ENCODE peak calls at places on chromosomes 3 and 15, in ten cellular contexts. P, N, D, L, B, S, M, G, R and W are unnamed samples.

GRCh38 chr3:17740703-17741102 is 1.7 kb downstream of the TBC1D5 start:
- DNase-seq in G (peak; percentile 51), P (no peak), S (no peak), N (peak; percentile 44), M (peak; percentile 52), B (no peak), R (no peak), L (no peak), D (no peak), W (peak; percentile 84)

GRCh38 chr3:4977001-4977888 is 2.0 kb upstream of the BHLHE40 start:
- DNase-seq in D (peak; percentile 50), L (no peak), B (no peak), S (no peak), N (peak; percentile 95), P (peak; percentile 61), R (peak; percentile 87), G (peak; percentile 93), M (no peak), W (no peak)

GRCh38 chr3:94645790-94646189 is 582.9 kb downstream of the NSUN3 start:
- DNase-seq in M (no peak), S (no peak), D (no peak), L (no peak), R (no peak), N (no peak), G (no peak), B (no peak), P (no peak), W (no peak)

GRCh38 chr3:58713715-58714401 is 47.3 kb upstream of the FAM3D start:
- DNase-seq in R (no peak), M (no peak), D (no peak), B (no peak), P (no peak), G (no peak), N (no peak), S (no peak), L (no peak), W (no peak)

GRCh38 chr3:190322604-190323240 is 476 bp upstream of the CLDN1 start:
- DNase-seq in G (peak; percentile 42), N (no peak), P (no peak), S (no peak), R (no peak), M (no peak), D (no peak), L (no peak), B (no peak), W (no peak)

GRCh38 chr3:195003893-195004289 is 267.1 kb downstream of the XXYLT1 start:
- DNase-seq in P (no peak), R (no peak), D (no peak), M (no peak), S (no peak), L (no peak), G (no peak), N (no peak), B (no peak), W (no peak)

GRCh38 chr3:46701211-46701939 is at the start of gene TMIE:
- DNase-seq in S (no peak), G (no peak), L (peak; percentile 41), D (no peak), B (no peak), R (peak; percentile 54), N (no peak), M (no peak), P (no peak), W (no peak)

GRCh38 chr3:171261487-171261886 is 198.7 kb downstream of the TNIK start:
- DNase-seq in D (no peak), N (no peak), G (peak; percentile 40), S (no peak), L (no peak), R (no peak), B (no peak), P (no peak), M (no peak), W (no peak)

GRCh38 chr3:140316895-140317400 is 360.9 kb upstream of the TRIM42 start:
- DNase-seq in R (no peak), P (no peak), M (no peak), L (no peak), D (no peak), G (no peak), B (no peak), N (no peak), S (no peak), W (no peak)

GRCh38 chr3:178419078-178419477 is 117.2 kb upstream of the KCNMB2 start:
- DNase-seq in L (no peak), S (no peak), N (no peak), G (peak; percentile 76), D (no peak), P (no peak), M (peak; percentile 62), B (no peak), R (no peak), W (no peak)

GRCh38 chr3:116441652-116442051 is 3.6 kb downstream of the LSAMP start:
- DNase-seq in D (no peak), B (no peak), P (no peak), M (no peak), N (no peak), L (no peak), R (no peak), G (no peak), S (no peak), W (no peak)

GRCh38 chr3:149393355-149394165 is 16.1 kb upstream of the TM4SF1 start:
- DNase-seq in L (no peak), S (peak; percentile 62), G (peak; percentile 93), B (peak; percentile 33), M (peak; percentile 66), R (peak; percentile 53), D (no peak), P (peak; percentile 24), N (peak; percentile 82), W (peak; percentile 82)

GRCh38 chr15:29433507-29433906 is 163.9 kb upstream of the NSMCE3 start:
- DNase-seq in B (no peak), R (no peak), N (no peak), G (no peak), L (no peak), S (no peak), P (no peak), M (no peak), D (no peak), W (no peak)

GRCh38 chr3:186125118-186125517 is 16.2 kb upstream of the ETV5 start:
- DNase-seq in L (no peak), N (no peak), M (no peak), P (no peak), G (no peak), R (no peak), B (no peak), D (no peak), S (no peak), W (no peak)

GRCh38 chr15:81373996-81374395 is at the start of gene TMC3:
- DNase-seq in P (no peak), D (no peak), L (no peak), S (no peak), R (no peak), N (no peak), B (no peak), G (peak; percentile 13), M (no peak), W (no peak)

GRCh38 chr3:194938845-194939531 is 253.3 kb downstream of the FAM43A start:
- DNase-seq in P (no peak), L (no peak), S (no peak), D (no peak), G (no peak), N (no peak), M (no peak), R (peak; percentile 43), B (no peak), W (no peak)

GRCh38 chr15:74621936-74622335 is 6.3 kb downstream of the CLK3 start:
- DNase-seq in D (no peak), M (no peak), N (no peak), P (no peak), R (no peak), B (no peak), L (peak; percentile 84), S (no peak), G (no peak), W (no peak)

GRCh38 chr3:38109580-38110313 is 27.2 kb downstream of the ACAA1 start:
- DNase-seq in D (no peak), B (no peak), M (no peak), N (no peak), G (no peak), R (no peak), S (no peak), L (no peak), P (no peak), W (no peak)

GRCh38 chr15:48472756-48473155 is 141.5 kb downstream of the DUT start:
- DNase-seq in B (no peak), D (no peak), G (peak; percentile 65), S (peak; percentile 26), P (no peak), R (no peak), M (no peak), L (no peak), N (no peak), W (no peak)

GRCh38 chr3:38117163-38117716 is 19.7 kb downstream of the ACAA1 start:
- DNase-seq in P (no peak), B (no peak), L (no peak), D (no peak), M (no peak), G (no peak), R (peak; percentile 23), S (no peak), N (no peak), W (no peak)

GRCh38 chr3:155744091-155744625 is 713 bp downstream of the PLCH1 start:
- DNase-seq in P (peak; percentile 57), S (peak; percentile 79), L (peak; percentile 41), N (peak; percentile 31), B (no peak), D (peak; percentile 8), G (no peak), R (peak; percentile 50), M (peak; percentile 61), W (peak; percentile 80)

GRCh38 chr3:150094150-150094932 is 123.6 kb upstream of the PFN2 start:
- DNase-seq in N (peak; percentile 74), M (peak; percentile 60), L (no peak), D (no peak), S (no peak), G (peak; percentile 71), R (peak; percentile 67), P (no peak), B (no peak), W (peak; percentile 86)

GRCh38 chr3:111691293-111691909 is 96.3 kb upstream of the ZBED2 start:
- DNase-seq in B (no peak), M (peak; percentile 5), S (no peak), R (no peak), N (peak; percentile 31), D (no peak), L (no peak), G (peak; percentile 79), P (no peak), W (peak; percentile 69)

GRCh38 chr3:116425126-116425525 is 20.2 kb downstream of the LSAMP start:
- DNase-seq in N (no peak), S (no peak), G (no peak), B (no peak), P (no peak), L (no peak), M (peak; percentile 38), D (no peak), R (no peak), W (no peak)

GRCh38 chr15:26615188-26615926 is 157.5 kb downstream of the GABRB3 start:
- DNase-seq in L (no peak), D (no peak), P (no peak), B (no peak), R (no peak), M (no peak), S (no peak), N (no peak), G (no peak), W (no peak)

GRCh38 chr3:13073042-13073906 is at the start of gene IQSEC1:
- DNase-seq in L (peak; percentile 80), D (peak; percentile 51), S (no peak), M (no peak), B (no peak), N (peak; percentile 76), G (peak; percentile 9), P (peak; percentile 63), R (peak; percentile 68), W (peak; percentile 90)

GRCh38 chr15:77907824-77908751 is 169.4 kb downstream of the TBC1D2B start:
- DNase-seq in L (no peak), B (no peak), G (peak; percentile 81), N (peak; percentile 61), R (no peak), D (no peak), P (peak; percentile 70), M (no peak), S (peak; percentile 33), W (peak; percentile 75)

GRCh38 chr15:38127306-38127731 is 125.3 kb upstream of the SPRED1 start:
- DNase-seq in L (no peak), D (no peak), P (no peak), N (no peak), B (no peak), R (no peak), M (no peak), G (no peak), S (no peak), W (no peak)